ENCODE peak calls at places on chromosomes 4 and X, in nine cellular contexts. F is K562, K is sigmoid colon, A is HCT116, E is breast epithelium, N is endothelial cell of umbilical vein, G is upper lobe of left lung, L is transverse colon, X is prostate gland. Z is an unnamed sample.

GRCh38 chrX:154809939-154810665 is 4.8 kb upstream of the MPP1 start:
- DNase-seq in G (no peak), A (no peak), L (no peak), N (no peak), X (no peak), K (no peak), F (no peak), E (no peak), Z (no peak)

GRCh38 chr4:3679851-3680311 is 86.3 kb upstream of the ADRA2C start:
- DNase-seq in N (no peak), X (no peak), L (no peak), A (no peak), E (no peak), F (no peak), G (peak), K (peak), Z (no peak)

GRCh38 chr4:128225148-128225547 is 62.5 kb downstream of the PGRMC2 start:
- DNase-seq in X (no peak), A (no peak), E (no peak), K (no peak), L (no peak), F (no peak), G (no peak), N (no peak), Z (no peak)

GRCh38 chr4:165331316-165331715 is 3.8 kb downstream of the MSMO1 start:
- DNase-seq in G (no peak), E (no peak), N (no peak), X (no peak), A (no peak), F (no peak), K (no peak), L (no peak), Z (no peak)

GRCh38 chrX:22135171-22135711 is 103.1 kb downstream of the PHEX start:
- DNase-seq in A (no peak), L (no peak), N (peak), K (no peak), F (no peak), X (peak), E (peak), G (no peak), Z (no peak)

GRCh38 chrX:133533249-133533648 is 118.0 kb upstream of the GPC4 start:
- DNase-seq in F (no peak), X (no peak), A (no peak), K (no peak), G (no peak), L (no peak), N (no peak), E (no peak), Z (no peak)

GRCh38 chr4:80071643-80072606 is 1.1 kb downstream of the ANTXR2 start:
- DNase-seq in A (no peak), K (peak), F (peak), E (peak), N (no peak), G (no peak), L (peak), X (peak), Z (peak)

GRCh38 chr4:7735395-7735794 is 204.3 kb downstream of the AFAP1 start:
- DNase-seq in G (no peak), K (no peak), E (no peak), F (no peak), N (no peak), L (no peak), X (no peak), A (no peak), Z (no peak)

GRCh38 chr4:130026185-130026584 is 930.2 kb downstream of the C4orf33 start:
- DNase-seq in E (no peak), N (no peak), L (no peak), G (no peak), A (no peak), K (no peak), X (no peak), F (no peak), Z (no peak)

GRCh38 chrX:66043584-66043983 is 3.7 kb upstream of the VSIG4 start:
- DNase-seq in K (no peak), L (no peak), G (no peak), E (no peak), A (no peak), X (no peak), N (no peak), F (no peak), Z (no peak)

GRCh38 chr4:48173055-48173991 is 39.3 kb upstream of the TXK start:
- DNase-seq in N (peak), K (no peak), L (no peak), G (no peak), A (peak), F (peak), X (no peak), E (no peak), Z (no peak)

GRCh38 chr4:149980941-149981340 is 97.3 kb upstream of the DCLK2 start:
- DNase-seq in N (peak), K (peak), X (peak), F (peak), A (peak), E (peak), L (peak), G (no peak), Z (peak)

GRCh38 chr4:158622251-158622650 is 49.4 kb downstream of the C4orf46 start:
- DNase-seq in N (no peak), G (no peak), A (no peak), E (no peak), X (no peak), L (no peak), F (no peak), K (no peak), Z (no peak)

GRCh38 chrX:9785252-9785943 is 831 bp upstream of the SHROOM2 start:
- DNase-seq in L (no peak), K (no peak), X (no peak), F (no peak), G (peak), A (no peak), E (no peak), N (no peak), Z (no peak)

GRCh38 chr4:47224361-47224760 is 193.0 kb downstream of the GABRB1 start:
- DNase-seq in K (no peak), A (no peak), N (no peak), G (no peak), F (no peak), L (no peak), E (no peak), X (no peak), Z (no peak)

GRCh38 chr4:85491527-85491926 is 16.6 kb downstream of the ARHGAP24 start:
- DNase-seq in L (no peak), K (no peak), N (no peak), G (no peak), E (no peak), F (no peak), A (no peak), X (no peak), Z (no peak)

GRCh38 chr4:124685851-124686250 is 26.7 kb downstream of the ANKRD50 start:
- DNase-seq in G (no peak), E (no peak), K (no peak), N (no peak), F (no peak), A (no peak), L (no peak), X (no peak), Z (no peak)

GRCh38 chr4:108120789-108121188 is 47.9 kb downstream of the LEF1 start:
- DNase-seq in F (no peak), L (no peak), A (no peak), K (no peak), N (no peak), G (no peak), X (no peak), E (no peak), Z (no peak)

GRCh38 chrX:48713847-48714246 is 17.3 kb downstream of the SUV39H1 start:
- DNase-seq in K (no peak), X (no peak), N (no peak), E (no peak), F (no peak), A (no peak), G (no peak), L (no peak), Z (no peak)

GRCh38 chr4:39469429-39470077 is 10.7 kb downstream of the LIAS start:
- DNase-seq in A (peak), X (peak), N (peak), G (no peak), K (no peak), L (no peak), F (peak), E (no peak), Z (no peak)
- TF ChIP-seq POLR2AphosphoS5 in A (no peak), X (peak), N (no peak), G (no peak), K (peak), L (no peak), F (no peak), E (no peak), Z (no peak)

GRCh38 chr4:76197001-76197743 is 16.5 kb downstream of the SCARB2 start:
- DNase-seq in L (no peak), N (no peak), F (no peak), A (no peak), X (no peak), E (no peak), K (no peak), G (no peak), Z (no peak)
- H3K4me3 ChIP-seq in L (no peak), N (no peak), F (no peak), A (no peak), X (no peak), E (no peak), K (no peak), G (no peak), Z (no peak)

GRCh38 chr4:141107927-141108326 is 25.3 kb downstream of the RNF150 start:
- DNase-seq in E (no peak), N (no peak), A (no peak), K (no peak), G (no peak), F (no peak), X (no peak), L (no peak), Z (no peak)

GRCh38 chr4:141098163-141098562 is 35.1 kb downstream of the RNF150 start:
- DNase-seq in L (no peak), F (no peak), N (no peak), G (no peak), A (no peak), K (no peak), E (no peak), X (no peak), Z (no peak)

GRCh38 chr4:141099326-141099725 is 33.9 kb downstream of the RNF150 start:
- DNase-seq in E (no peak), G (no peak), L (no peak), N (no peak), A (no peak), F (no peak), X (no peak), K (no peak), Z (no peak)

DNA sequence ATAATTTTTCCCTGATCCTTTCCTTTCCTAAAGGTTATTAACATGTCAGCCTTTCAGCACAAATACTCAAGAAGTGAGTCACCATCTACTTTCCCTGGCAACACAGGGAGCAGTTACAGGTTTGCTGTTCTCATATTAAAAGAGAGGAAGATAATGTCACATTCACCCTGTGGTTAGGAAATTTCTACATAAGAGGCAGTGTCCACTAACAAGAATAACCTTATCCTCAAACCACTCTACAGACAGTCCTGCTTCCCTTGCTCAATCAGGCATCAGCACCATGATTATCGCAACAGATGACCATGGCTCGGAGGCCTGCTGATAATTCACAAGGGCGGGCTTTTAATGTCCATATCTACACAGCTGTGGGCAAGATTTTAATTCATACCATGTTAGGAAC is 30.9 kb downstream of the RNF150 start:
- DNase-seq in A (no peak), F (no peak), G (no peak), X (no peak), N (no peak), E (no peak), K (no peak), L (no peak), Z (no peak)
- TF ChIP-seq POLR2AphosphoS5 in A (no peak), F (no peak), G (no peak), X (no peak), N (no peak), E (no peak), K (no peak), L (no peak), Z (no peak)

DNA sequence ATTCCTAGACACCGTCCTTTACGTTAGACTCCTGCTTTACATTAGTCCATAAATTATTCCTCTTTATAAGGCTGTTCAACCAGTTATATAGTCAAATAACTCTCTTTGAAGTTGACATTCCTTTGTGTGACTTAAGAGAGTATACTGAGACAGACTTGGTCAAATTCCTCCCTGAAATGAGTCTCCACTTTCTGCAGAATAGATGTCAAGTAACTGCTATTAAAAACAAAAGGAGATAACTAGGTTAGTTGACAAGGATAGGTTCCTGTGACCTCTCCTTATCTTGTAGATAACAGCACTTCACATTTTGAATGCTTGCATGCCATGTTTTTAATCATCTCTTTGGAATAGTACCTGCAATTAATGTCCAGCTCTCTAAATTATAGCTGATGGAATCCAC is 5.7 kb downstream of the GUCY1A1 start:
- DNase-seq in E (no peak), G (no peak), X (no peak), L (no peak), K (no peak), F (no peak), N (no peak), A (no peak), Z (no peak)
- H3K4me3 ChIP-seq in E (no peak), G (no peak), X (no peak), L (no peak), K (no peak), F (no peak), N (no peak), A (no peak), Z (no peak)

GRCh38 chrX:94057385-94057784 is 383.4 kb downstream of the FAM133A start:
- DNase-seq in X (no peak), F (no peak), G (no peak), E (no peak), A (no peak), L (no peak), K (no peak), N (no peak), Z (no peak)
- TF ChIP-seq POLR2AphosphoS5 in X (no peak), F (no peak), G (no peak), E (no peak), A (no peak), L (no peak), K (no peak), N (no peak), Z (no peak)

GRCh38 chrX:17859609-17860178 is 1.4 kb downstream of the RAI2 start:
- DNase-seq in G (peak), K (no peak), F (no peak), N (no peak), E (peak), A (no peak), X (peak), L (peak), Z (peak)
- H3K4me3 ChIP-seq in G (peak), K (peak), F (no peak), N (no peak), E (peak), A (no peak), X (peak), L (peak), Z (peak)

GRCh38 chr4:177356191-177356590 is 46.5 kb downstream of the NEIL3 start:
- DNase-seq in N (no peak), L (no peak), A (no peak), G (no peak), X (no peak), F (no peak), K (no peak), E (no peak), Z (no peak)
- TF ChIP-seq POLR2AphosphoS5 in N (no peak), L (no peak), A (no peak), G (no peak), X (no peak), F (no peak), K (no peak), E (no peak), Z (no peak)

GRCh38 chr4:109946120-109946519 is 33.4 kb downstream of the EGF start:
- DNase-seq in F (no peak), X (no peak), L (no peak), K (no peak), N (no peak), E (no peak), G (no peak), A (no peak), Z (no peak)

GRCh38 chr4:109945056-109945455 is 32.4 kb downstream of the EGF start:
- DNase-seq in L (no peak), X (no peak), K (no peak), E (no peak), F (peak), N (no peak), G (no peak), A (no peak), Z (no peak)

GRCh38 chr4:109947457-109947856 is 34.8 kb downstream of the EGF start:
- DNase-seq in F (no peak), X (no peak), L (no peak), E (no peak), G (no peak), N (no peak), K (no peak), A (no peak), Z (no peak)

GRCh38 chr4:109942292-109942926 is 29.7 kb downstream of the EGF start:
- DNase-seq in A (no peak), X (no peak), E (no peak), F (no peak), N (no peak), K (no peak), L (no peak), G (no peak), Z (no peak)

DNA sequence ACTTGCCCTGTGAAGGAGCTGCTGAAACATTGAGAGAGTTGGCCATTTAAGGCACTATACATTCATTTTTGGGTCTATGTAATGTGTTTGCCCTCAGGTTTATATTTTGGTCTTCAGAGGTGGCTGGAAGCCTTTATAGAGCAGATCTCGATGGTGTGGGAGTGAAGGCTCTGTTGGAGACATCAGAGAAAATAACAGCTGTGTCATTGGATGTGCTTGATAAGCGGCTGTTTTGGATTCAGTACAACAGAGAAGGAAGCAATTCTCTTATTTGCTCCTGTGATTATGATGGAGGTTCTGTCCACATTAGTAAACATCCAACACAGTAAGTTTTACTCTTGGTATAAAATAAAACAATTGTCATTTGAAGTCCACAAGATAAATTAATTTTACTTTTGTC is 31.1 kb downstream of the EGF start:
- DNase-seq in K (no peak), F (no peak), E (no peak), G (no peak), L (no peak), A (no peak), N (no peak), X (no peak), Z (no peak)
- H3K4me3 ChIP-seq in K (no peak), F (no peak), E (no peak), G (no peak), L (no peak), A (no peak), N (no peak), X (no peak), Z (no peak)

DNA sequence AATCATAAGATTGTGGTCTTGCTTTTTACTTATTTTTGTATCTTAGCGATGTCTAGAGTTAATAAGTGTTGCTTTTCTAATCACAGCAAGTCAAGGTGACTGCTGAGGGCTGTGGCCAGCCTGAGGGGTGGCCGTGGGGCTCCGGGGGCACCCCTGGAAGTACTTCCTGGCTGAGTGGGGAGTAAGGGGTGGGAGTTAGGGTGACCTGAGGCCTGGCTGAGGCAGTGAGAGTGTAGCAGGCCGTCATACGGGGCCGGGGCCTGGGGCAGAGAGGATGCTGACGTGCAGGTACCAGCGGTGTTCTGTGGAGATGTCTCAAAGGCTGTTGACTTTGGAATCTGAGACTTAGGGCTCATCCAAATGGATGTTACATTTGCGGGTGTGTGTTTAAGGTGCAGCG is 29.3 kb downstream of the PIGG start:
- DNase-seq in F (no peak), X (no peak), L (no peak), N (no peak), E (no peak), K (no peak), G (peak), A (no peak), Z (no peak)
- TF ChIP-seq POLR2AphosphoS5 in F (no peak), X (no peak), L (no peak), N (no peak), E (no peak), K (no peak), G (no peak), A (no peak), Z (no peak)

Z was measured in stomach.